ENCODE peak calls at places on chromosome 13, in six cellular contexts. D is AG09319, J is Caco-2, T is choroid plexus epithelial cell, Z is esophagus muscularis mucosa, K is WTC11. B is an unnamed sample.

GRCh38 chr13:25352230-25352629 is 19.5 kb upstream of the ATP8A2 start:
- DNase-seq in D (no peak), J (no peak), T (no peak), Z (no peak), K (no peak), B (no peak)

GRCh38 chr13:41273806-41274441 is 10.5 kb upstream of the MTRF1 start:
- DNase-seq in D (no peak), J (no peak), T (no peak), Z (no peak), K (no peak), B (no peak)

GRCh38 chr13:110637747-110638146 is 22.4 kb downstream of the NAXD start:
- DNase-seq in D (no peak), J (no peak), T (no peak), Z (no peak), K (no peak), B (no peak)

GRCh38 chr13:104253063-104253680 is 1187.0 kb upstream of the SLC10A2 start:
- DNase-seq in D (no peak), J (no peak), T (peak), Z (no peak), K (no peak), B (no peak)

GRCh38 chr13:34201050-34201913 is 383.3 kb downstream of the RFC3 start:
- DNase-seq in D (peak), J (peak), T (peak), Z (no peak), K (no peak), B (no peak)

GRCh38 chr13:24718192-24718965 is 38.2 kb downstream of the ATP12A start:
- DNase-seq in D (no peak), J (no peak), T (no peak), Z (no peak), K (no peak), B (no peak)

GRCh38 chr13:114151565-114152284 is 19.3 kb upstream of the RASA3 start:
- DNase-seq in D (no peak), J (no peak), T (no peak), Z (no peak), K (no peak), B (no peak)

GRCh38 chr13:48775804-48776203 is 122.1 kb downstream of the CYSLTR2 start:
- DNase-seq in D (peak), J (no peak), T (peak), Z (no peak), K (no peak), B (no peak)

GRCh38 chr13:73215807-73216206 is 157.0 kb downstream of the KLF5 start:
- DNase-seq in D (no peak), J (no peak), T (peak), Z (no peak), K (no peak), B (no peak)

GRCh38 chr13:97266328-97266727 is 44.2 kb downstream of the MBNL2 start:
- DNase-seq in D (no peak), J (no peak), T (no peak), Z (no peak), K (peak), B (no peak)

GRCh38 chr13:100154835-100155463 is 66.1 kb downstream of the PCCA start:
- DNase-seq in D (no peak), J (no peak), T (no peak), Z (no peak), K (no peak), B (no peak)

GRCh38 chr13:21657538-21657937 is 13.3 kb upstream of the FGF9 start:
- DNase-seq in D (no peak), J (no peak), T (peak), Z (no peak), K (no peak), B (no peak)

GRCh38 chr13:21884965-21885567 is 214.2 kb downstream of the FGF9 start:
- DNase-seq in D (no peak), J (no peak), T (no peak), Z (no peak), K (no peak), B (peak)

GRCh38 chr13:32001392-32001768 is 30.2 kb upstream of the FRY start:
- DNase-seq in D (peak), J (peak), T (peak), Z (no peak), K (peak), B (no peak)

GRCh38 chr13:112815871-112816270 is 126.0 kb downstream of the ATP11A start:
- DNase-seq in D (no peak), J (no peak), T (no peak), Z (no peak), K (no peak), B (peak)

GRCh38 chr13:21010621-21011020 is 50.8 kb downstream of the LATS2 start:
- DNase-seq in D (no peak), J (peak), T (peak), Z (no peak), K (no peak), B (no peak)

GRCh38 chr13:31048521-31048920 is 113.2 kb downstream of the HSPH1 start:
- DNase-seq in D (no peak), J (no peak), T (no peak), Z (no peak), K (no peak), B (no peak)

GRCh38 chr13:20927858-20928257 is 25.3 kb upstream of the XPO4 start:
- DNase-seq in D (no peak), J (no peak), T (no peak), Z (no peak), K (no peak), B (no peak)

GRCh38 chr13:80149757-80150156 is 191.2 kb downstream of the SPRY2 start:
- DNase-seq in D (no peak), J (no peak), T (no peak), Z (no peak), K (no peak), B (no peak)
- TF ChIP-seq CTCF in D (no peak), J (no peak), T (no peak), Z (no peak), K (no peak), B (no peak)

DNA sequence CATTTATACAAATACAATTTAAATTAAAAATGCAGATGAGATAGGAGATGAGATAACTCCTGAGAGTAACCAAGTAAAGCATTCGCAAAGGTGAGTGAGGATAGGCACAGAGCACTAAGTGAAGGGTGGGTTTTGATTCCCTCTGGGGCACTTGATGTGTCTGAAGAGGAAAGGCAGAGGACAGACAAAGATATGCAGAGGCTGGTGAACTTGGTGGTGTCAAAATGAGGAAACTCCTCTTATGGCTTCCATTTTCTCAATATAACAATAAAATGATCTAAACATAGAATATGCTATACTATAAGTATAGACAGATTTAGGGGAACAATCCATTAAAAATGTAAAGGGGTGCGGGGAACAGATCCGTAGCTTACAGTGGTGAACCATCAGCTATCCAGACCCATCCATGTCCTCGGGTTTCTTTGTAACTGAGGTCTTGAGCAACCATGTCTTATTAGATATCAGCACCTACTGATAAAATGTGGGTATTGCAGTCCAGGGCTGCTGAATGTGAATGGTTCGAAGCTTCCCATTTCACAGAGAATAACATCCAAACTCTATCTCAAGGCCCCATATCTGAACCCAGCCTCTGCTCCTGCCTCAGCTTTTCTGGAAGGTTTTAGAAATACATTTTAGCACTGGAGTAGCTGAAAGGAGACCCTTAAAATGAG is 73.9 kb upstream of the SLC10A2 start:
- DNase-seq in D (no peak), J (peak), T (peak), Z (no peak), K (peak), B (no peak)
- TF ChIP-seq CTCF in D (no peak), J (peak), T (peak), Z (peak), K (peak), B (peak)

GRCh38 chr13:81539643-81540150 is 1198.8 kb upstream of the SPRY2 start:
- DNase-seq in D (no peak), J (no peak), T (no peak), Z (no peak), K (no peak), B (no peak)

DNA sequence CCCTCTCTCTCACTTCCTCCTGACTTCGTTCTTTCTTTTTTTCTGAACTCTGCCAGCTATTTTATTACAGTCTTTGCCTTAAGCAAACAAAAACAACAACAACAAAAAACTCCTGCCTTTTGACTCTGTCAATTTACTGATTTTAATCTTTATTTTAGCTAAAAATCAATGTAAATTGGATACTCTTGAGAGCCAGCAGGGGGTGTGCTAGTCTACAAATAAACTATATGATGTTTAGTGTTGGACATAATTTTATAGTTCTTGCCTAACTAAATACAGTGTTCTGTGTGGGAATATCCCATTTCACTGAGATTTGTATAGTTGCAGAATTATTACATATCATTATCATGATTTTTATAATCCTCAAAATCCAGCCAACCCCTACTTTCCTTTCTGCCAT is 1199.9 kb upstream of the SPRY2 start:
- DNase-seq in D (no peak), J (no peak), T (peak), Z (no peak), K (no peak), B (no peak)
- TF ChIP-seq CTCF in D (no peak), J (peak), T (peak), Z (no peak), K (no peak), B (peak)

DNA sequence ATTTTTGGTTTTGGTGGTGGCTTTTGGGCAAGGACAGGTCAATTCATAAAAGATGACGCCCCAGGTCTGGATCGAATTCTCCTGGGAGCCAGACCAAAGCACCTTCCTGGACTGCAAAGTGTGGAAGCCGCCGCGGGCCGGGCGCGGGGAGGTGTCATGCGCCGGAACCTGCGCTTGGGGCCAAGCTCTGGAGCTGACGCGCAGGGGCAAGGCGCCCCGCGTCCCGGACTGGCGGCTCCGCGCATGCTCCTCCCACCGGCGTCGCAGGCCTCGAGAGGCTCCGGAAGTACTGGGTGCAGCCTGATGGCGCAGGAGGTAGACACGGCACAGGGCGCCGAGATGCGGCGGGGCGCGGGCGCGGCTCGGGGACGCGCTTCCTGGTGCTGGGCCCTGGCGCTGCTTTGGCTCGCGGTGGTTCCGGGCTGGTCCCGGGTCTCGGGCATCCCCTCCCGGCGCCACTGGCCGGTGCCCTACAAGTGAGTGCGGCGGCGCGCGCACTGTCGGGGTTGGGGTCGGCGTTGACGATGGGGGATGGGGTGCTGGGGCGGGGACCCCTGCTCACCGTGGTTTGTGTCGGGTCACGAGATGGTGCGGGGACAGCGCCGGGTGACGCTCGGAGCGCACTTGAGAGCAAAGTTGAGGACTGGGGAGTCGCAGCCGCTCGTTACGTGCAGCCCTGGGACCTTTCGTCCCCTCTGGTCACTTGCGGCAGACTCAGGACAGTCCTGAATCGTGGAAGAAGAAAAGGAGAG is at the start of gene CLN5:
- DNase-seq in D (peak), J (peak), T (peak), Z (peak), K (peak), B (peak)
- TF ChIP-seq CTCF in D (no peak), J (peak), T (no peak), Z (no peak), K (no peak), B (no peak)

GRCh38 chr13:45194081-45194939 is 6.5 kb downstream of the KCTD4 start:
- DNase-seq in D (peak), J (peak), T (peak), Z (no peak), K (peak), B (no peak)
- TF ChIP-seq CTCF in D (peak), J (peak), T (peak), Z (peak), K (no peak), B (peak)

DNA sequence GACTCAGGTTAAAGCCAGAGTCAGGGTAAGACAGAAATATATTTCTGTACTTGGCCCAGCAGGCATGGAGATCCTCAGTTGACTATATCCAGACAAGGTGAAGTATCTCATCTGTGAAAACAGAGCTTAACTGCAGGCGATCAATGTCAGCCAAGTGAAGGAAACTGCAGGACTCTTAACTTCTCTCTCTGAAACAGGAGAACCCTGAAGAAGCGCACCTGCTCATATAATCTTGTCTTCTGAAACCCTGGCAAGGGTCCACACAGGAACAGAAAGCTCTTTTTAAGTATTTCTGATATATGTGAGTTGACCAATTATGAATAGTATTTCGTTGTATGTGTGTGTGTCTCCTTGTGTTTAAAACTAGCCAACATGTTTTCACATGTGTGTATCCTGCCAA is 504.8 kb upstream of the SLITRK5 start:
- DNase-seq in D (no peak), J (no peak), T (no peak), Z (no peak), K (no peak), B (no peak)
- TF ChIP-seq CTCF in D (no peak), J (no peak), T (no peak), Z (no peak), K (no peak), B (no peak)

DNA sequence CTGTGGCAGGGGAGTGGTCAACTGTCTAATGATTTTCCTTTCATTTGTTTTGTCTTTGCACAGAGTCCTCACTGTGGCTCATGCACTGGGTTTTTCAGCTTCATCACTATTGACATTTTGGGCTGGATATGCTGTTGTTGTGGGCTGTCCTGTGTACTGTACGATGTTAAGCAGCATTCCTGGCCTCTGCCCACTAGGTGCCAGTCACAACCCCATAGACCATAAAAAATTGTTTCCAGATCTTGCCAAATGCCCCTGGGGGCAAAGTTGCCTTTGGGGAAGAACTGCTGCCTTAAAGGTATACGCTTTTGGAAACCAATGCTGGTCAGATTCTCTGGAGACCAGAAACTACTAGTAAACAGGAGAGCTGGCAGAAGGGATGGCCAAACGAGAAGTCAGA is 310.4 kb downstream of the SPRY2 start:
- DNase-seq in D (no peak), J (peak), T (peak), Z (no peak), K (peak), B (no peak)
- TF ChIP-seq CTCF in D (peak), J (no peak), T (peak), Z (no peak), K (no peak), B (peak)